ENCODE peak calls at places on chromosomes 12 and 14, in four cellular contexts. A is pancreas, M is sigmoid colon, V is cardiac muscle cell. K is an unnamed sample.
A peak's percentile ranks its signal among the peaks of the same experiment; 100 is the strongest.

GRCh38 chr14:56002876-56003625 is 115.2 kb upstream of the PELI2 start:
- DNase-seq in M (no peak), V (no peak), A (no peak), K (no peak)

GRCh38 chr12:5872745-5873144 is 72.3 kb downstream of the ANO2 start:
- DNase-seq in M (no peak), A (no peak), V (no peak), K (no peak)

GRCh38 chr12:54082402-54082892 is 28.8 kb downstream of the HOXC4 start:
- DNase-seq in V (peak; percentile 14), M (peak; percentile 73), A (peak; percentile 26), K (no peak)

GRCh38 chr14:79356040-79356439 is 855.3 kb downstream of the DIO2 start:
- DNase-seq in M (no peak), V (no peak), A (no peak), K (no peak)

GRCh38 chr12:724194-724855 is 28.1 kb upstream of the WNK1 start:
- DNase-seq in M (no peak), V (peak; percentile 11), A (no peak), K (peak; percentile 56)

GRCh38 chr12:56635539-56636117 is 5.5 kb upstream of the BAZ2A start:
- DNase-seq in A (no peak), M (no peak), V (no peak), K (no peak)

GRCh38 chr12:81010641-81011040 is 67.2 kb upstream of the ACSS3 start:
- DNase-seq in A (no peak), M (no peak), V (no peak), K (no peak)

GRCh38 chr12:102659200-102659911 is 179.0 kb upstream of the IGF1 start:
- DNase-seq in V (no peak), M (no peak), A (no peak), K (no peak)

GRCh38 chr12:124790650-124791400 is 72.8 kb downstream of the SCARB1 start:
- DNase-seq in M (no peak), V (no peak), A (no peak), K (peak; percentile 55)

GRCh38 chr14:106094654-106095189 is 568.3 kb downstream of the TMEM121 start:
- DNase-seq in M (no peak), A (no peak), V (no peak), K (no peak)

GRCh38 chr14:91573894-91574837 is 64.1 kb upstream of the PPP4R3A start:
- DNase-seq in A (peak; percentile 43), M (peak; percentile 69), V (peak; percentile 48), K (peak; percentile 62)

GRCh38 chr12:42326466-42327226 is 679 bp downstream of the PPHLN1 start:
- DNase-seq in V (peak; percentile 50), A (no peak), M (no peak), K (peak; percentile 29)

GRCh38 chr12:96371787-96372699 is 28.2 kb downstream of the CDK17 start:
- DNase-seq in V (peak; percentile 40), A (no peak), M (no peak), K (no peak)

GRCh38 chr12:3646561-3647241 is 106.2 kb downstream of the CRACR2A start:
- DNase-seq in M (no peak), V (peak; percentile 12), A (no peak), K (no peak)

GRCh38 chr14:72420749-72421452 is 473.0 kb downstream of the DPF3 start:
- DNase-seq in V (peak; percentile 64), M (peak; percentile 78), A (peak; percentile 62), K (no peak)

GRCh38 chr12:120142231-120142877 is 25.8 kb upstream of the RAB35 start:
- DNase-seq in M (no peak), V (no peak), A (no peak), K (no peak)

GRCh38 chr12:14573118-14573517 is 5.4 kb upstream of the PLBD1 start:
- DNase-seq in V (no peak), A (no peak), M (no peak), K (no peak)

GRCh38 chr12:13203028-13203922 is 6.7 kb downstream of the EMP1 start:
- DNase-seq in V (peak; percentile 71), M (peak; percentile 82), A (no peak), K (no peak)
- TF ChIP-seq CTCF in V (peak; percentile 40), M (no peak), A (no peak), K (peak; percentile 27)

GRCh38 chr14:104792101-104792884 is 3.3 kb downstream of the AKT1 start:
- DNase-seq in V (no peak), M (no peak), A (peak; percentile 91), K (peak; percentile 88)
- H3K4me1 ChIP-seq in V (peaks cover 24% of the 10 kb centered on the region), M (peaks cover 64% of the 10 kb centered on the region), A (peaks cover 26% of the 10 kb centered on the region), K (peaks cover 71% of the 10 kb centered on the region)

DNA sequence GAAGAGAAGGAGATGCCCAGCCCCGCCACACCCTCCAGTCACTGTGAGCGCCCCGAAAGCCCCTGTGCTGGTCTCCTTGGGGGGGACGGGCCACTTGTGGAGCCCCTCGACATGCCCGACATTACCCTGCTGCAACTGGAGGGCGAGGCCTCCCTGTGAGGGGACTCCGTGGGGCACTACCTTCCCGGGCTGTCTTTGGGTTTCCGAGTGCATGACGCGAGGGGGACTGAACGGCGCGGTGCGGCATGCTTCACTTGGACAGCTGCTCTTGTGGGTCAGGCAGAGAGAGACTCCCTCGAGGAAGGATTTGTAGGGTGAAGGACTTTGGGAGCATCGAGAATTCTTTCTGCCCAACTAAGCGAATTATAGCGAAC is 1.1 kb downstream of the CCDC184 start:
- DNase-seq in M (no peak), V (no peak), A (no peak), K (no peak)
- H3K4me3 ChIP-seq in M (peak overlapping the region; percentile 59), V (no peak overlapping the region), A (peak overlapping the region; percentile 43), K (no peak overlapping the region)

GRCh38 chr14:99687284-99688209 is 3.4 kb downstream of the CYP46A1 start:
- DNase-seq in V (no peak), A (no peak), M (peak; percentile 57), K (no peak)
- TF ChIP-seq CTCF in V (peak; percentile 74), A (peak; percentile 56), M (no peak), K (peak; percentile 25)

GRCh38 chr12:112574896-112575558 is 156.3 kb downstream of the PTPN11 start:
- DNase-seq in M (no peak), A (no peak), V (no peak), K (peak; percentile 79)
- H3K4me1 ChIP-seq in M (peaks cover 6% of the 10 kb centered on the region), A (no peaks in the 10 kb centered on the region), V (no peaks in the 10 kb centered on the region), K (no peaks in the 10 kb centered on the region)

GRCh38 chr14:73759183-73759713 is 45.1 kb upstream of the PNMA1 start:
- DNase-seq in A (peak; percentile 76), M (peak; percentile 91), V (peak; percentile 78), K (peak; percentile 95)

GRCh38 chr14:73757876-73758391 is 43.8 kb upstream of the PNMA1 start:
- DNase-seq in A (no peak), V (no peak), M (peak; percentile 70), K (no peak)

GRCh38 chr14:73755434-73756014 is 41.3 kb upstream of the PNMA1 start:
- DNase-seq in M (peak; percentile 84), A (no peak), V (no peak), K (peak; percentile 81)

GRCh38 chr14:73758392-73759182 is 44.4 kb upstream of the PNMA1 start:
- DNase-seq in V (peak; percentile 62), A (peak; percentile 84), M (peak; percentile 92), K (peak; percentile 91)

GRCh38 chr14:73757381-73757780 is 43.2 kb upstream of the PNMA1 start:
- DNase-seq in A (no peak), V (no peak), M (no peak), K (no peak)
- H3K4me3 ChIP-seq in A (peak overlapping the region; percentile 58), V (no peak overlapping the region), M (peak overlapping the region; percentile 90), K (peak overlapping the region; percentile 89)